ENCODE peak calls at places on chromosomes 12 and 14, in nine cellular contexts. M is A549, N is HL-60, T is HCT116, D is GM12878, E is SK-N-SH, X is Panc1, F is HepG2, R is K562. C is an unnamed sample.

GRCh38 chr12:10941916-10942607 is 3.0 kb upstream of the TAS2R14 start:
- DNase-seq in D (peak), F (peak), X (no peak), N (no peak), R (peak), M (no peak), E (no peak), T (peak), C (peak)

GRCh38 chr12:101097829-101098580 is 112.0 kb downstream of the SLC5A8 start:
- DNase-seq in X (no peak), D (no peak), N (no peak), E (no peak), M (no peak), T (no peak), R (no peak), F (no peak), C (no peak)

GRCh38 chr12:75781532-75782046 is 250.0 kb downstream of the PHLDA1 start:
- DNase-seq in N (no peak), D (no peak), F (no peak), R (peak), M (peak), E (no peak), T (peak), X (no peak), C (no peak)

GRCh38 chr12:2856901-2857495 is at the start of gene TEX52:
- DNase-seq in R (no peak), D (no peak), M (no peak), F (peak), N (no peak), X (no peak), E (no peak), T (no peak), C (peak)

GRCh38 chr14:56092761-56093160 is 25.4 kb upstream of the PELI2 start:
- DNase-seq in R (no peak), X (no peak), D (no peak), N (peak), T (no peak), M (no peak), E (no peak), F (no peak), C (no peak)

GRCh38 chr14:104734991-104735779 is 11.2 kb downstream of the ADSS1 start:
- DNase-seq in R (no peak), X (no peak), F (peak), D (no peak), T (no peak), N (no peak), E (no peak), M (no peak), C (no peak)

GRCh38 chr12:104467346-104467837 is 10.6 kb downstream of the CHST11 start:
- DNase-seq in N (no peak), F (no peak), R (peak), T (no peak), M (no peak), X (no peak), E (no peak), D (no peak), C (no peak)

GRCh38 chr12:127125607-127126259 is 1141.2 kb upstream of the TMEM132C start:
- DNase-seq in X (no peak), T (peak), R (peak), F (no peak), D (peak), M (peak), E (no peak), N (no peak), C (no peak)

GRCh38 chr14:75427126-75427481 is 718 bp upstream of the JDP2 start:
- DNase-seq in X (no peak), D (no peak), M (no peak), F (no peak), N (no peak), R (no peak), T (no peak), E (no peak), C (no peak)

GRCh38 chr14:75205586-75205985 is 29.2 kb upstream of the TMED10 start:
- DNase-seq in F (no peak), R (no peak), X (no peak), E (no peak), N (no peak), D (no peak), T (no peak), M (no peak), C (no peak)

GRCh38 chr12:42014972-42015371 is 129.7 kb downstream of the GXYLT1 start:
- DNase-seq in F (no peak), T (no peak), N (no peak), M (no peak), R (no peak), E (no peak), D (no peak), X (no peak), C (no peak)

GRCh38 chr14:68284834-68285233 is 465.3 kb downstream of the RAD51B start:
- DNase-seq in E (no peak), N (no peak), R (no peak), D (peak), F (no peak), T (no peak), M (no peak), X (no peak), C (no peak)

GRCh38 chr12:78534311-78534710 is 330.3 kb upstream of the SYT1 start:
- DNase-seq in X (no peak), T (no peak), R (no peak), N (no peak), F (no peak), D (no peak), M (no peak), E (no peak), C (no peak)

GRCh38 chr14:100715803-100716202 is 10.9 kb upstream of the DLK1 start:
- DNase-seq in R (no peak), E (no peak), X (no peak), D (no peak), M (no peak), N (no peak), F (no peak), T (no peak), C (no peak)

GRCh38 chr12:43306066-43306465 is 245.9 kb downstream of the ADAMTS20 start:
- DNase-seq in R (no peak), N (peak), E (no peak), X (no peak), M (peak), F (no peak), D (no peak), T (no peak), C (no peak)

DNA sequence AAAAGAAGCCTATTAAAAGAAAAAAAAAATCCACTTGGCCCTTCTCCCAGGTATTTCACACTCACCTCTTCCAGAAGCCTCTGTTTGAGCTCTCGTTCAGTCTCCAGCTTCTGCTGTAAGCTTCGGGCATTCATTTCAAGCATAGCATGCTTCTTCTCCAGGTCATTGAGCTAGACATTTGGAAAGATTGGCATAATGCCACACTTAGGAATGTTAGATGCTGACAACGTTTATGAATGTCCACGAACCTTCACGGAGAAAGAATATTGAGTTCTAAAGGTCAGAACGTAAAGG is 60.5 kb downstream of the PRKAB1 start:
- DNase-seq in N (no peak), M (no peak), E (no peak), X (no peak), R (no peak), F (no peak), D (no peak), T (no peak), C (no peak)
- TF ChIP-seq REST in N (no peak), M (no peak), E (no peak), X (no peak), R (no peak), F (no peak), D (no peak), T (no peak), C (no peak)

DNA sequence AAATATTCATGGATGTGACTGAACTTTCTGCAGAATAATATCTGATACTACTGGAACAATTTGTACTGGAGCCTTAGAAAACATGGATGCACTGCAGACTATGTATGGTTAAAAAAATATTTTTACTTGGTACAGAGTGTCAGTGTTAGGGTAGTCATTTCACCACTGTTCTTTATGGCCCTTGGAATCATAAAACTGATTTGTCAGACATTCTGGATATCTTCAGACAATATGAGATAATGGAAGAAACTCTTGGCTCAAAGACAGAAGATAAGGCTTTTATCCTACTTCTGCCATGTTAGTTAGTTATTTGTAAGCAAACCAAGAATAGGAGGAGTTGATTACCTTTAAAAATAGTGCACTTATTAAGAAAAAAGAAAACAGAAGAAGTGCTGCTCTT is 209.4 kb downstream of the LRIG3 start:
- DNase-seq in T (no peak), R (no peak), M (no peak), X (no peak), F (no peak), E (no peak), N (no peak), D (no peak), C (no peak)
- H3K4me3 ChIP-seq in T (no peak), R (no peak), M (no peak), X (no peak), F (no peak), E (no peak), N (no peak), D (no peak), C (no peak)

GRCh38 chr14:60151715-60152114 is 13.5 kb downstream of the DHRS7 start:
- DNase-seq in F (no peak), T (no peak), M (peak), R (no peak), N (peak), X (peak), E (peak), D (no peak), C (no peak)

GRCh38 chr14:60153996-60154395 is 11.2 kb downstream of the DHRS7 start:
- DNase-seq in F (no peak), M (no peak), T (no peak), N (no peak), E (no peak), D (no peak), R (no peak), X (no peak), C (no peak)
- TF ChIP-seq REST in F (no peak), M (no peak), T (no peak), N (no peak), E (no peak), D (no peak), R (no peak), X (no peak), C (no peak)

DNA sequence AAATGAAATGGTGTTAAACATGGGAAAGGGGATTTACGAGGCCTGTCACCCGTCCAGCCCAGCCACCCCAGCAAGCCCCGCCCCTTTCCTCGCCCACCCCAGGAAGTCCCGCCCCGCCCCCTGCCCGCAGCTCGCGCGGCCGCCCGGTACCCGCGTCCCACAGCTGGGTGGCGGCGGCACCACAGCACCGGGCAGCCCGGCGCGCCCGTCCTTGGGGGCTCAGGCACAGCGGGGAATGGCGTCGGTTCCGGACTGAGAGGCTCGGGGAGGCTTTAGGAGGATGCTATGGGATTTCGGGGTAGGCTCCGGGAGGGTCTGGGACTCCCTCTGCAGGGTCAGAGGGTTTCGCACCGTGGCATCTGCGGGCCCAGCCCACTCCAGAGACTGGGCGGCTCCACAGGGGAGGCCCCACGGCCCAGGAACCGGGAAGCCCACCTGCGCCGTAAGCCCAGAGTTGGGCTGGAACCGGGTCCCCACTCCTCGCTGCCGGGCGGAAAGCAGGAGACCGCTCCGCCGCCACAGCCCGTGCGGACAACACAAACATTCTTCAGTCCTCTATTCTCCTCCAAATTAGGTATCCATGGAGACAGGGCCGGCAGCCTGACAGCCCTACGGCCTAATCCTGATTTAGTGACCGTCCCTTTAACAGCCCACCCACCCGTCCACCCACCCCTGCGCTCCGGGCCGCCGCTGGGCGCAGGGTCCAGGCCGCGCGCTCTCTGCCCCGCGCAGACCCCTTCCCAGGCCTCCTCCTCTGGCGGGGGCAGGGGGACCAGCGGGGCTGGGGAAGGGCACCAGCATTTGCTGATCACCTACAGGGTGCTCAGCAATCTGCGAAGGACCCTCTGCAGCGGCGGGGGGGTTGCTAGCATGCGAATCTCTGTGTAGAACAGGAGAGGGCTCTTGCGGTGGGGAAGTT is 1.3 kb downstream of the FIGNL2 start:
- DNase-seq in F (no peak), N (no peak), T (no peak), D (no peak), M (peak), E (peak), X (no peak), R (no peak), C (peak)
- H3K4me3 ChIP-seq in F (peak), N (no peak), T (no peak), D (no peak), M (peak), E (peak), X (peak), R (no peak), C (peak)

GRCh38 chr12:89946518-89946917 is 237.9 kb upstream of the ATP2B1 start:
- DNase-seq in D (no peak), F (no peak), N (no peak), M (no peak), T (no peak), E (no peak), R (no peak), X (no peak), C (no peak)
- TF ChIP-seq REST in D (no peak), F (no peak), N (no peak), M (no peak), T (no peak), E (no peak), R (no peak), X (no peak), C (no peak)

DNA sequence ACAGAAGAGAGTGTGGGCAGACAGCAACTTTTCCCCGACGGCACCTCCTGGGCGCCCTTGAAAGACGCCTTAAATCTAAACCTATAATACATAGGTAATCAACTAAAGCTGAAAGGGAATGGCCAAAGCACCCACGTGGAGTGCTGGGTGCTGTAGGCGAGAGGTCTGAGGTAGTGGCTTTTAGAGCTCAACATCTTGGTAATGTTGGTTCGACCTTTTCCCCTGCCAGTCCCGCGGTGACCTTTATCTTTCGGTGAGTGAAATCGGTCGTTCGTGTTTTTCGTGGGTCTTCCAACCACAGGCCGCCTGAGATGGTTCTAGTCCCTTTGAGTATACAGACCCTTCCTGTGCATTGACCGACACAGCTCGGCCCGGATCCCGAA is 9.1 kb downstream of the OR6S1 start:
- DNase-seq in T (no peak), M (no peak), D (no peak), F (no peak), R (no peak), N (no peak), X (no peak), E (no peak), C (peak)
- H3K4me3 ChIP-seq in T (peak), M (peak), D (peak), F (peak), R (peak), N (peak), X (peak), E (peak), C (peak)

C was measured in GM23338.